ENCODE peak calls at places on chromosome 17, in eight cellular contexts. T, M, P, S, R, J, F and O are unnamed samples.

GRCh38 chr17:5282639-5283217 is 644 bp downstream of the RABEP1 start:
- DNase-seq in F (peak), M (peak), J (no peak), R (no peak), P (peak), T (peak), S (peak), O (peak)

GRCh38 chr17:16444258-16444886 is 29.0 kb downstream of the TRPV2 start:
- DNase-seq in F (no peak), S (no peak), P (no peak), T (no peak), M (no peak), J (no peak), R (no peak), O (no peak)

GRCh38 chr17:77366206-77366557 is 225.4 kb downstream of the SEC14L1 start:
- DNase-seq in R (no peak), S (no peak), F (no peak), T (no peak), P (no peak), J (no peak), M (no peak), O (no peak)

GRCh38 chr17:20206068-20206467 is 196.9 kb downstream of the SPECC1 start:
- DNase-seq in M (no peak), R (no peak), P (no peak), S (peak), F (no peak), T (no peak), J (no peak), O (peak)

GRCh38 chr17:64778367-64779290 is 116.5 kb upstream of the SMURF2 start:
- DNase-seq in M (no peak), T (no peak), S (no peak), R (no peak), P (no peak), J (no peak), F (no peak), O (no peak)

GRCh38 chr17:64056269-64057005 is 36.0 kb upstream of the ICAM2 start:
- DNase-seq in S (no peak), R (no peak), T (no peak), P (no peak), F (no peak), J (no peak), M (no peak), O (no peak)

GRCh38 chr17:3944485-3945388 is 19.5 kb downstream of the ATP2A3 start:
- DNase-seq in P (peak), R (no peak), M (no peak), J (no peak), F (peak), S (peak), T (peak), O (peak)

GRCh38 chr17:37787055-37787720 is 42.3 kb upstream of the HNF1B start:
- DNase-seq in R (no peak), S (peak), J (no peak), P (peak), F (peak), M (no peak), T (no peak), O (peak)

GRCh38 chr17:8304181-8304910 is 5.7 kb upstream of the ARHGEF15 start:
- DNase-seq in T (no peak), S (no peak), F (no peak), M (no peak), J (no peak), R (no peak), P (no peak), O (no peak)

GRCh38 chr17:50507871-50508572 is at the start of gene MYCBPAP:
- DNase-seq in S (peak), P (peak), R (peak), J (peak), T (peak), F (peak), M (peak), O (peak)

GRCh38 chr17:2580641-2581040 is 12.8 kb upstream of the PAFAH1B1 start:
- DNase-seq in J (no peak), T (no peak), S (no peak), F (no peak), P (no peak), R (no peak), M (no peak), O (peak)

GRCh38 chr17:5331506-5331905 is 49.4 kb downstream of the RABEP1 start:
- DNase-seq in S (peak), T (no peak), P (peak), R (no peak), F (no peak), M (no peak), J (no peak), O (no peak)

GRCh38 chr17:27657620-27658019 is 26.6 kb downstream of the LGALS9 start:
- DNase-seq in R (no peak), T (no peak), J (no peak), S (peak), P (peak), F (no peak), M (no peak), O (peak)

GRCh38 chr17:66123163-66123562 is 68.8 kb downstream of the CEP112 start:
- DNase-seq in F (no peak), P (peak), T (no peak), R (no peak), M (no peak), J (no peak), S (peak), O (peak)

GRCh38 chr17:1109606-1110523 is 69.9 kb downstream of the ABR start:
- DNase-seq in F (peak), T (peak), J (no peak), M (no peak), S (no peak), P (no peak), R (no peak), O (no peak)

GRCh38 chr17:1323336-1323735 is 43.9 kb downstream of the TRARG1 start:
- DNase-seq in J (no peak), F (no peak), S (peak), M (no peak), P (no peak), R (no peak), T (no peak), O (peak)

GRCh38 chr17:386145-386876 is 33.7 kb upstream of the RPH3AL start:
- DNase-seq in S (peak), T (peak), F (peak), R (peak), J (no peak), M (peak), P (no peak), O (peak)

GRCh38 chr17:64506576-64507417 is at the start of gene CEP95:
- DNase-seq in S (peak), F (peak), P (peak), T (peak), M (peak), R (peak), J (peak), O (peak)

GRCh38 chr17:66542183-66542966 is 240.0 kb downstream of the PRKCA start:
- DNase-seq in J (no peak), P (peak), T (no peak), S (peak), F (no peak), M (no peak), R (no peak), O (peak)

GRCh38 chr17:62615503-62615902 is 12.0 kb upstream of the MRC2 start:
- DNase-seq in M (no peak), P (no peak), R (no peak), T (no peak), F (no peak), S (no peak), J (no peak), O (no peak)

GRCh38 chr17:43578699-43579569 is 32.8 kb upstream of the ETV4 start:
- DNase-seq in P (peak), S (peak), T (no peak), J (no peak), R (no peak), F (peak), M (no peak), O (peak)

GRCh38 chr17:78826426-78826825 is 14.2 kb downstream of the USP36 start:
- DNase-seq in R (no peak), T (no peak), F (no peak), M (no peak), J (no peak), P (no peak), S (peak), O (no peak)

GRCh38 chr17:2722611-2723010 is 11.0 kb upstream of the CLUH start:
- DNase-seq in S (no peak), F (no peak), P (no peak), R (no peak), J (no peak), M (no peak), T (no peak), O (no peak)

GRCh38 chr17:63950940-63951907 is 19.1 kb upstream of the CD79B start:
- DNase-seq in T (no peak), P (no peak), M (no peak), S (no peak), J (no peak), R (no peak), F (no peak), O (no peak)

GRCh38 chr17:75906143-75906884 is 1.6 kb upstream of the MRPL38 start:
- DNase-seq in F (no peak), P (no peak), R (no peak), S (no peak), J (no peak), T (no peak), M (no peak), O (no peak)

GRCh38 chr17:38428643-38429371 is 543 bp downstream of the ARHGAP23 start:
- DNase-seq in S (peak), M (peak), P (peak), R (no peak), F (peak), J (no peak), T (peak), O (peak)

GRCh38 chr17:46976626-46977270 is 2.3 kb downstream of the RPRML start:
- DNase-seq in J (no peak), F (no peak), R (no peak), M (no peak), S (no peak), T (no peak), P (no peak), O (no peak)

GRCh38 chr17:53516643-53517042 is 306.1 kb upstream of the KIF2B start:
- DNase-seq in R (no peak), T (no peak), J (no peak), M (no peak), S (peak), P (peak), F (no peak), O (peak)

GRCh38 chr17:82475458-82475857 is 16.9 kb downstream of the NARF start:
- DNase-seq in R (no peak), S (peak), P (no peak), J (no peak), F (no peak), M (no peak), T (no peak), O (no peak)

GRCh38 chr17:66317629-66318028 is 15.2 kb downstream of the PRKCA start:
- DNase-seq in F (no peak), J (no peak), R (no peak), S (no peak), T (no peak), P (no peak), M (no peak), O (no peak)

GRCh38 chr17:46158323-46159296 is 34.6 kb downstream of the KANSL1 start:
- DNase-seq in S (no peak), P (no peak), J (no peak), F (no peak), M (no peak), T (no peak), R (no peak), O (no peak)

GRCh38 chr17:36850794-36851193 is 86.5 kb upstream of the LHX1 start:
- DNase-seq in J (no peak), P (peak), F (no peak), M (no peak), S (peak), R (no peak), T (no peak), O (peak)

GRCh38 chr17:44307387-44308186 is 814 bp upstream of the RUNDC3A start:
- DNase-seq in M (peak), R (no peak), S (peak), P (peak), J (no peak), F (no peak), T (peak), O (peak)

GRCh38 chr17:70808596-70808995 is 639.3 kb downstream of the KCNJ2 start:
- DNase-seq in R (no peak), S (no peak), J (no peak), F (no peak), M (no peak), P (no peak), T (no peak), O (no peak)

GRCh38 chr17:71423871-71424546 is 696.8 kb upstream of the SOX9 start:
- DNase-seq in F (no peak), J (no peak), T (no peak), S (no peak), M (no peak), P (no peak), R (no peak), O (no peak)

GRCh38 chr17:81465912-81466311 is 46.7 kb downstream of the ACTG1 start:
- DNase-seq in P (no peak), M (no peak), F (no peak), S (no peak), R (no peak), J (no peak), T (no peak), O (no peak)

GRCh38 chr17:29458066-29458465 is 67.9 kb downstream of the TAOK1 start:
- DNase-seq in R (no peak), P (peak), F (no peak), T (no peak), J (no peak), S (no peak), M (no peak), O (no peak)

GRCh38 chr17:83182620-83183063 is 103.2 kb downstream of the METRNL start:
- DNase-seq in F (peak), R (peak), M (no peak), P (no peak), T (peak), S (no peak), J (no peak), O (no peak)

GRCh38 chr17:12089809-12090384 is 69.2 kb downstream of the MAP2K4 start:
- DNase-seq in J (no peak), T (no peak), F (no peak), P (peak), M (no peak), S (peak), R (no peak), O (peak)

GRCh38 chr17:28252436-28252835 is 66.6 kb upstream of the TMEM97 start:
- DNase-seq in M (no peak), J (no peak), P (peak), S (no peak), T (no peak), F (no peak), R (no peak), O (peak)

GRCh38 chr17:60435244-60436170 is 13.2 kb downstream of the CHCT1 start:
- DNase-seq in P (peak), R (peak), S (peak), F (peak), T (peak), J (peak), M (peak), O (peak)

GRCh38 chr17:60443713-60444112 is 21.4 kb downstream of the CHCT1 start:
- DNase-seq in F (no peak), P (no peak), S (no peak), J (no peak), R (no peak), M (no peak), T (no peak), O (no peak)

GRCh38 chr17:60445144-60445543 is 22.9 kb downstream of the CHCT1 start:
- DNase-seq in S (no peak), R (no peak), T (no peak), F (no peak), M (no peak), P (no peak), J (no peak), O (no peak)

GRCh38 chr17:60442271-60443201 is 20.2 kb downstream of the CHCT1 start:
- DNase-seq in F (no peak), R (no peak), M (no peak), J (no peak), P (peak), T (no peak), S (peak), O (no peak)

DNA sequence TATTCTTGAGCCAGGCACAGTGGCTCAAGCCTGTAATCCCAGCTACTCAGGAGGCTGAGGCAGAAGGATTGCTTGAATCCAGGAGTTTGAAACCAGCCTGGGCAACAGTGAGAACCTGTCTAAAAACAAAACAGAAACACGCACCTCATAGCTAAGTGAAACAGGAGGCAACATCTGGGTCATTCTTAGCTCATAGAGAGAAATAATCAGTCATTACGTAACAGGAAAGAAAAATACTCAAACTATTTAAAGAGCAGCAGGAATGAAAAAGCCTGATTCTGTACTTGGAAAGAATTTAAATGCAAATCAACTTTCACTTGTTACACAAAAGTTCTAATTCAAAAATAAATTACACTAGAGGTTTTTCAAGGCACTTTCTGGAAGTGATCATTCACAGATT is 17.2 kb downstream of the CHCT1 start:
- DNase-seq in P (peak), S (peak), M (no peak), F (no peak), R (no peak), J (no peak), T (no peak), O (peak)
- H3K4me3 ChIP-seq in P (no peak), S (no peak), M (no peak), F (no peak), R (no peak), J (no peak), T (no peak), O (no peak)

DNA sequence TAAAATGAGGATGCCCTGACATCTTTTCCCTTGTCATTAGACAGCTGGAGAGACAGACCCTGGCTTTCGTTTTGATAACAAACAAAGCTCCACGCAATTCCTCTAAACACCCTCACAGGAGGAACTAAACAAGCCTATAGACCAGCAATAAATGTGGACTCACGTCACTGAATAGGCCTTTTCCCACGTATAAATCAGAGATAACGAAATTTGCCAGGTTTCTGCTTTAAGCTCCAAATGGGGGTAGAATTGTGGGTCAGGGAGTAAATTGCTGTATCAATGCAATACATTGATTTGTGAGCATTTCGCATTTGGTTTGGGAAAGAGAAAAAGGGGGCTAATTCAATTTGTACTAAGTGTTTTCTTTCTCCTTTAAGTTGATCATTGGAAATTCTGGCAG is 256.0 kb downstream of the PMP22 start:
- DNase-seq in T (no peak), S (no peak), M (no peak), J (no peak), R (no peak), P (no peak), F (no peak), O (no peak)
- TF ChIP-seq CTCF in T (no peak), S (no peak), M (no peak), J (no peak), R (no peak), P (no peak), F (no peak), O (no peak)

DNA sequence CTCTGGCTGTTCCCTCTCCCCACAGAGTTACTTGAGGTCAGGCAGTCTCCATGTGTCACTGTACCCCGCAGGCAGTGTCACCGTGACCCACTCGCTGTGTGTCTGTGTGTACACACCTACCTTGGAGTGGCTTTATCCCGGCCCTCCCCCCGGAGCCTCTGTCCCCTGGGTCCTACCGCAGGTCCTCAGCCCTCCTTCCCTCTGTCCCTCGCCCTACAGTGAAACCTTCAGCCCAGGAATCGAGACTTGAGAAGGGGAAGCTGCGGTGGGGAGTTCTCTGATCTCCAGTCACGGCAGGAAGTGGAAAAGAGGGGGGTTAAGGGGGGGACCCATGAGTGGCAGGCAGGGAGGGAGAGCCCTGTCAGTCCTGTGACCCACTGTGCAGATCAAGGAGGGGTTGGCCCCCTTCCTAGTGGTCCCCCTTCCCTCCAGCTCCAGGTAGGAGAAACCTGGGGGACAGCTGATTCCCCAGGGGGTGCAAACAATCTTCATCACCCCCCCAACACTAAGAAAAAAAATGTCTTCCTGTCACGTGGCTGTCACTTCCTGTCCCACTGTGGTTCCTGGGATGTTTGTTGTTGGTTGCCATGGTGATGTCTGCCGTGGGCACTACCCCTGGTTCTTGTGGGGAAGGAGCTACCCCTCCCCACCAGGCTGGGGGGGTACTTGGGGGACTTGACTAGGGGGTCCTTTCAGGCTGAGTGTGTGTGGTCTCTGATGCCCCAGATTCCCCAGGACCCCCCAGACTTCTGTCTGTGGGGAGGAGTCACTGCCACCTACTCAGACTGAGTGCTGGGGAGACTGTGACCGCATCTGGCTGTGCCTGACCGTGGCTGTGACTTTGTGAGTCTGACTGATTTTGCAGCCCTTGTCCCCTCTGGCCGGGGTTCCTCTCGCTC is 13.7 kb downstream of the RARA start:
- DNase-seq in P (peak), F (peak), T (peak), R (no peak), M (peak), S (peak), J (peak), O (peak)
- H3K4me3 ChIP-seq in P (peak), F (peak), T (peak), R (peak), M (peak), S (peak), J (peak), O (peak)

GRCh38 chr17:30924341-30924740 is 2.6 kb downstream of the ADAP2 start:
- DNase-seq in R (no peak), S (no peak), F (no peak), T (no peak), J (no peak), M (no peak), P (no peak), O (no peak)
- TF ChIP-seq CTCF in R (no peak), S (no peak), F (no peak), T (no peak), J (no peak), M (no peak), P (no peak), O (no peak)